ENCODE peak calls at places on chromosomes 11 and 22, in five cellular contexts. One of them, this sample, is unnamed.

GRCh38 chr22:24699861-24700260 is 74.7 kb downstream of the PIWIL3 start:
- DNase-seq in WERI-Rb-1: no peak
- DNase-seq in kidney epithelial cell: no peak
- DNase-seq in A549: no peak
- DNase-seq in foreskin fibroblast: no peak
- DNase-seq in this sample: no peak

GRCh38 chr11:15698855-15699254 is 584.1 kb downstream of the INSC start:
- DNase-seq in WERI-Rb-1: no peak
- DNase-seq in kidney epithelial cell: no peak
- DNase-seq in A549: no peak
- DNase-seq in foreskin fibroblast: no peak
- DNase-seq in this sample: no peak

GRCh38 chr22:29912605-29913398 is 29.8 kb downstream of the MTMR3 start:
- DNase-seq in WERI-Rb-1: no peak
- DNase-seq in kidney epithelial cell: peak
- DNase-seq in A549: no peak
- DNase-seq in foreskin fibroblast: peak
- DNase-seq in this sample: no peak

GRCh38 chr11:32154275-32154674 is 63.4 kb downstream of the RCN1 start:
- DNase-seq in WERI-Rb-1: peak
- DNase-seq in kidney epithelial cell: no peak
- DNase-seq in A549: no peak
- DNase-seq in foreskin fibroblast: peak
- DNase-seq in this sample: no peak

GRCh38 chr11:109728056-109728455 is 306.1 kb downstream of the C11orf87 start:
- DNase-seq in WERI-Rb-1: no peak
- DNase-seq in kidney epithelial cell: no peak
- DNase-seq in A549: no peak
- DNase-seq in foreskin fibroblast: peak
- DNase-seq in this sample: no peak

GRCh38 chr11:35327829-35328228 is 91.5 kb downstream of the SLC1A2 start:
- DNase-seq in WERI-Rb-1: no peak
- DNase-seq in kidney epithelial cell: no peak
- DNase-seq in A549: no peak
- DNase-seq in foreskin fibroblast: no peak
- DNase-seq in this sample: no peak

GRCh38 chr11:19931141-19931767 is 218.6 kb downstream of the NAV2 start:
- DNase-seq in WERI-Rb-1: no peak
- DNase-seq in kidney epithelial cell: no peak
- DNase-seq in A549: no peak
- DNase-seq in foreskin fibroblast: peak
- DNase-seq in this sample: no peak

GRCh38 chr11:93458286-93458685 is 84.9 kb downstream of the SMCO4 start:
- DNase-seq in WERI-Rb-1: no peak
- DNase-seq in kidney epithelial cell: no peak
- DNase-seq in A549: no peak
- DNase-seq in foreskin fibroblast: no peak
- DNase-seq in this sample: no peak

GRCh38 chr22:24951942-24952836 is at the start of gene KIAA1671:
- DNase-seq in WERI-Rb-1: peak
- DNase-seq in kidney epithelial cell: no peak
- DNase-seq in A549: peak
- DNase-seq in foreskin fibroblast: peak
- DNase-seq in this sample: peak

GRCh38 chr22:36136475-36136874 is 24.1 kb downstream of the APOL3 start:
- DNase-seq in WERI-Rb-1: no peak
- DNase-seq in kidney epithelial cell: no peak
- DNase-seq in A549: no peak
- DNase-seq in foreskin fibroblast: peak
- DNase-seq in this sample: no peak

GRCh38 chr11:44852159-44852707 is 98.5 kb downstream of the TP53I11 start:
- DNase-seq in WERI-Rb-1: no peak
- DNase-seq in kidney epithelial cell: no peak
- DNase-seq in A549: no peak
- DNase-seq in foreskin fibroblast: peak
- DNase-seq in this sample: no peak

GRCh38 chr22:44442856-44443595 is 55.0 kb downstream of the RTL6 start:
- DNase-seq in WERI-Rb-1: no peak
- DNase-seq in kidney epithelial cell: no peak
- DNase-seq in A549: no peak
- DNase-seq in foreskin fibroblast: no peak
- DNase-seq in this sample: no peak

GRCh38 chr11:112958670-112959069 is 2.5 kb upstream of the NCAM1 start:
- DNase-seq in WERI-Rb-1: no peak
- DNase-seq in kidney epithelial cell: no peak
- DNase-seq in A549: peak
- DNase-seq in foreskin fibroblast: peak
- DNase-seq in this sample: no peak

GRCh38 chr22:30325065-30325720 is 1.5 kb downstream of the TBC1D10A start:
- DNase-seq in WERI-Rb-1: peak
- DNase-seq in kidney epithelial cell: no peak
- DNase-seq in A549: peak
- DNase-seq in foreskin fibroblast: peak
- DNase-seq in this sample: no peak

GRCh38 chr22:31749636-31750364 is at the start of gene PRR14L:
- DNase-seq in WERI-Rb-1: peak
- DNase-seq in kidney epithelial cell: peak
- DNase-seq in A549: peak
- DNase-seq in foreskin fibroblast: peak
- DNase-seq in this sample: peak

GRCh38 chr22:22433770-22434169 is 74.8 kb downstream of the ZNF280B start:
- DNase-seq in WERI-Rb-1: no peak
- DNase-seq in kidney epithelial cell: no peak
- DNase-seq in A549: no peak
- DNase-seq in foreskin fibroblast: no peak
- DNase-seq in this sample: no peak

GRCh38 chr11:92257536-92257935 is 32.9 kb downstream of the FAT3 start:
- DNase-seq in WERI-Rb-1: no peak
- DNase-seq in kidney epithelial cell: no peak
- DNase-seq in A549: no peak
- DNase-seq in foreskin fibroblast: no peak
- DNase-seq in this sample: no peak

GRCh38 chr11:20599424-20600346 is at the start of gene SLC6A5:
- DNase-seq in WERI-Rb-1: no peak
- DNase-seq in kidney epithelial cell: no peak
- DNase-seq in A549: peak
- DNase-seq in foreskin fibroblast: peak
- DNase-seq in this sample: no peak

GRCh38 chr11:12494699-12495098 is 117.3 kb downstream of the PARVA start:
- DNase-seq in WERI-Rb-1: no peak
- DNase-seq in kidney epithelial cell: no peak
- DNase-seq in A549: no peak
- DNase-seq in foreskin fibroblast: peak
- DNase-seq in this sample: no peak

GRCh38 chr22:27247691-27248434 is 553.7 kb downstream of the MN1 start:
- DNase-seq in WERI-Rb-1: no peak
- DNase-seq in kidney epithelial cell: no peak
- DNase-seq in A549: no peak
- DNase-seq in foreskin fibroblast: peak
- DNase-seq in this sample: no peak

GRCh38 chr11:68008381-68009337 is 1.5 kb upstream of the ALDH3B1 start:
- DNase-seq in WERI-Rb-1: no peak
- DNase-seq in kidney epithelial cell: no peak
- DNase-seq in A549: no peak
- DNase-seq in foreskin fibroblast: no peak
- DNase-seq in this sample: peak

GRCh38 chr11:80593981-80594380 is 1153.2 kb upstream of the TENM4 start:
- DNase-seq in WERI-Rb-1: no peak
- DNase-seq in kidney epithelial cell: peak
- DNase-seq in A549: no peak
- DNase-seq in foreskin fibroblast: no peak
- DNase-seq in this sample: no peak

GRCh38 chr22:30565341-30565740 is 9.1 kb downstream of the GAL3ST1 start:
- DNase-seq in WERI-Rb-1: no peak
- DNase-seq in kidney epithelial cell: no peak
- DNase-seq in A549: no peak
- DNase-seq in foreskin fibroblast: peak
- DNase-seq in this sample: no peak

GRCh38 chr22:17741866-17742527 is 32.3 kb downstream of the BID start:
- DNase-seq in WERI-Rb-1: no peak
- DNase-seq in kidney epithelial cell: no peak
- DNase-seq in A549: no peak
- DNase-seq in foreskin fibroblast: no peak
- DNase-seq in this sample: peak

GRCh38 chr11:1750840-1751520 is 585 bp upstream of the IFITM10 start:
- DNase-seq in WERI-Rb-1: no peak
- DNase-seq in kidney epithelial cell: no peak
- DNase-seq in A549: no peak
- DNase-seq in foreskin fibroblast: no peak
- DNase-seq in this sample: no peak

GRCh38 chr22:22698263-22698750 is 53.9 kb downstream of the GGTLC2 start:
- DNase-seq in WERI-Rb-1: no peak
- DNase-seq in kidney epithelial cell: no peak
- DNase-seq in A549: no peak
- DNase-seq in foreskin fibroblast: no peak
- DNase-seq in this sample: no peak

GRCh38 chr11:44733877-44734276 is 7.1 kb downstream of the TSPAN18 start:
- DNase-seq in WERI-Rb-1: no peak
- DNase-seq in kidney epithelial cell: no peak
- DNase-seq in A549: no peak
- DNase-seq in foreskin fibroblast: no peak
- DNase-seq in this sample: no peak

GRCh38 chr11:64028398-64029115 is 7.2 kb upstream of the FLRT1 start:
- DNase-seq in WERI-Rb-1: peak
- DNase-seq in kidney epithelial cell: no peak
- DNase-seq in A549: no peak
- DNase-seq in foreskin fibroblast: peak
- DNase-seq in this sample: no peak

GRCh38 chr11:130763087-130763980 is 152.9 kb downstream of the SNX19 start:
- DNase-seq in WERI-Rb-1: no peak
- DNase-seq in kidney epithelial cell: no peak
- DNase-seq in A549: no peak
- DNase-seq in foreskin fibroblast: peak
- DNase-seq in this sample: no peak

DNA sequence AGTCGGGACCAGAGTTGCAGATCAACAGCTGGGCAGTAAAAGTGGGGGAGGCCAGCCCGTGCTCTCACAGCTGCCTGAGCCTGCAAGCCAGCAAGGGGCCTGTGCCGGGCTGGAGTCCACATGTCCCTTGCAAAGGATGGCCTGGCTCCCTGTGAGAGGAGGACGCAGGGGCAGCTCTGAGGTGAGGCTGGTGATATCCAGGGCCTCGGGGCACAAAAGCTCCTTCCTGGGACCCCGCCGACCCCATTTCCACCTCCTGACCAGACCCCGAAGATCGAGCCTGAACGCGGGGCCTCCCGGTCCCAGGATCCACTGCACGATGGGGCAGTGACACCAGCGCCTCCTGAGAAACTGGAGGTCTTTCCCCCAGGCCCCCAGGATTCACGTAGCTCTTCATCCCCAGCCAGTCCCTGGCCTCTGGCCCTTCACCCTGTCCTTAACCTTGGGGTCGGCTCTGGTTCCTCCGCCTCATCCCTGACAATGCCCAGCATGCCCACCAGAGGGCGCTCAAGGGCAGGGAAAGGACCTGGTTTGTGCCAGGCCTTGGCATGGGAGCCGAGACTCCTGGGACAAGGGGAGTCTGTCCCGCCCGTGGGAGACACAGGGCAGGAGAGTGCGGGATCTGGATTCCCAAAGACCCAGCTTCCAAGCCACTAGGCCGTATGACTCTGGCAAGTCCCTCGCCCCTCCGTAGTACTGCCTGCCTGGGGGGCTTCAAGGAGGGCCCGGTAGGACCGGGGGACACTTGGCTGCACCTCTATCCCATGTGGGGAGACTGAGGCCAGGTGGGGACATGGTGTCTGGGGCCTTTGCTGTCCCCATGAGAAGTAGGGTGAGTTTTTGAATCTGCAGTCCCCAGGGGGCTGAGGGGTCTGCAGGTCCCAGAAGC is 17.8 kb upstream of the WNT7B start:
- DNase-seq in WERI-Rb-1: peak
- DNase-seq in kidney epithelial cell: no peak
- DNase-seq in A549: peak
- DNase-seq in foreskin fibroblast: peak
- DNase-seq in this sample: peak
- TF ChIP-seq CTCF in WERI-Rb-1: peak
- TF ChIP-seq CTCF in kidney epithelial cell: peak
- TF ChIP-seq CTCF in A549: peak
- TF ChIP-seq CTCF in foreskin fibroblast: peak
- TF ChIP-seq CTCF in this sample: peak

GRCh38 chr11:76783294-76783900 is at the start of gene TSKU:
- DNase-seq in WERI-Rb-1: no peak
- DNase-seq in kidney epithelial cell: no peak
- DNase-seq in A549: no peak
- DNase-seq in foreskin fibroblast: no peak
- DNase-seq in this sample: no peak
- TF ChIP-seq CTCF in WERI-Rb-1: no peak
- TF ChIP-seq CTCF in kidney epithelial cell: no peak
- TF ChIP-seq CTCF in A549: no peak
- TF ChIP-seq CTCF in foreskin fibroblast: no peak
- TF ChIP-seq CTCF in this sample: no peak

GRCh38 chr11:82225502-82225901 is 508.2 kb downstream of the FAM181B start:
- DNase-seq in WERI-Rb-1: no peak
- DNase-seq in kidney epithelial cell: no peak
- DNase-seq in A549: no peak
- DNase-seq in foreskin fibroblast: no peak
- DNase-seq in this sample: no peak

GRCh38 chr11:82229346-82229745 is 504.3 kb downstream of the FAM181B start:
- DNase-seq in WERI-Rb-1: no peak
- DNase-seq in kidney epithelial cell: no peak
- DNase-seq in A549: no peak
- DNase-seq in foreskin fibroblast: peak
- DNase-seq in this sample: no peak

DNA sequence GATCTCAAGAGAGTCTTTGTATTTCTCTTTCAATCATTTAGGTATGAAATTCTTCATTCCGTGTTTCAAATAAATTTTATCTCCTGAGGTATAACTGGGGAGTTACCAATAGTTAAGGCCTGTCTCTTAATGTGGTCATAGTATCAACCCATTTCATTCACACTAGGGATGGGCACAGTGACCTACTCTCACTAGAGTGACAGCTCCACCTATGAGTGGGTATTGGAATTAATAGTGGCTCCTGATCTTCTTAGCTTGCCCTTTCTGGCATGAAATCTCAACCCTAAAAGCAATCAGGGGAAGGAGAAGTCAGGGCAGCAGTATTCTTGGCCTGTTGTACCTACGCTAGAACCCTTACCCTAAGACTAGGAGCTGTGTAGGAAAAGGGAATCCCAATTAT is 507.7 kb downstream of the FAM181B start:
- DNase-seq in WERI-Rb-1: no peak
- DNase-seq in kidney epithelial cell: no peak
- DNase-seq in A549: no peak
- DNase-seq in foreskin fibroblast: no peak
- DNase-seq in this sample: no peak
- TF ChIP-seq CTCF in WERI-Rb-1: peak
- TF ChIP-seq CTCF in kidney epithelial cell: no peak
- TF ChIP-seq CTCF in A549: no peak
- TF ChIP-seq CTCF in foreskin fibroblast: no peak
- TF ChIP-seq CTCF in this sample: no peak

DNA sequence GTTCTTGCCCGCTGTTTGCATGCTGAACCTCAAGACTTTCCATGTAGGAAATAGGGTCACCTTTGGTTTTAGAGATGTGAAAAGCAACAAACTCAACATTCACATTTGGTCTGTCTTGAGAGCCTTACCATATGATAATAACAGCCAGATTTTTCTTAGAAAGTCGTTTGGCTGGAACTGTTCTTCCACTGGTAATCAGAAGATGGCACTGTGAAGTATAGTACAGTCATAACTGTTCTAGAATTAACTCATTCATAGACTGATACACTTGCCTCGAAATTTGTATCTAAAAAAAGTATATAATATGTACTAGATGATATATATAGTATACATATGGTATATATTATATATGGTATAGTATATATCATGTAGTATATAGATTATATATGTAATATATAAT is 12.3 kb downstream of the LUZP2 start:
- DNase-seq in WERI-Rb-1: no peak
- DNase-seq in kidney epithelial cell: no peak
- DNase-seq in A549: no peak
- DNase-seq in foreskin fibroblast: no peak
- DNase-seq in this sample: no peak
- TF ChIP-seq CTCF in WERI-Rb-1: no peak
- TF ChIP-seq CTCF in kidney epithelial cell: peak
- TF ChIP-seq CTCF in A549: no peak
- TF ChIP-seq CTCF in foreskin fibroblast: no peak
- TF ChIP-seq CTCF in this sample: no peak